ENCODE peak calls at places on chromosomes 7 and 10, in four cellular contexts. Y is PC-3, K is adrenal gland, I is breast epithelium. A is an unnamed sample.

GRCh38 chr7:92955081-92955480 is 118.7 kb upstream of the CDK6 start:
- DNase-seq in K (no peak), I (no peak), Y (peak; percentile 4), A (no peak)

GRCh38 chr10:50637003-50637579 is 13.3 kb upstream of the SGMS1 start:
- DNase-seq in K (no peak), Y (no peak), I (no peak), A (no peak)

GRCh38 chr7:50335795-50336754 is 31.6 kb downstream of the IKZF1 start:
- DNase-seq in K (no peak), Y (no peak), I (no peak), A (peak; percentile 63)

GRCh38 chr10:24209421-24209770 is 458 bp downstream of the KIAA1217 start:
- DNase-seq in Y (peak; percentile 72), K (peak; percentile 38), I (no peak), A (no peak)

GRCh38 chr7:142883145-142883544 is 2.4 kb downstream of the TRPV6 start:
- DNase-seq in I (no peak), Y (no peak), K (no peak), A (no peak)

GRCh38 chr7:42685911-42686310 is 226.0 kb downstream of the C7orf25 start:
- DNase-seq in Y (no peak), K (no peak), I (no peak), A (no peak)

GRCh38 chr7:36943591-36944430 is 219.5 kb upstream of the AOAH start:
- DNase-seq in K (no peak), I (no peak), Y (no peak), A (no peak)

GRCh38 chr7:106518986-106519385 is 142.0 kb downstream of the CCDC71L start:
- DNase-seq in K (no peak), Y (no peak), I (no peak), A (no peak)

GRCh38 chr7:6106140-6106904 is 75.1 kb downstream of the ANKRD61 start:
- DNase-seq in I (no peak), K (no peak), Y (peak; percentile 33), A (no peak)

GRCh38 chr7:101938115-101938514 is 120.7 kb downstream of the CUX1 start:
- DNase-seq in I (no peak), Y (no peak), K (no peak), A (no peak)

GRCh38 chr7:99379043-99379577 is 4.6 kb downstream of the ARPC1B start:
- DNase-seq in I (no peak), Y (peak; percentile 15), K (peak; percentile 68), A (no peak)

GRCh38 chr7:142657376-142657775 is 91.9 kb upstream of the PRSS1 start:
- DNase-seq in Y (no peak), I (no peak), K (no peak), A (no peak)

GRCh38 chr7:78226059-78226658 is 427.6 kb downstream of the PHTF2 start:
- DNase-seq in Y (peak; percentile 32), I (no peak), K (peak; percentile 28), A (peak; percentile 88)

GRCh38 chr7:34191766-34192550 is 286.6 kb downstream of the BMPER start:
- DNase-seq in Y (no peak), K (no peak), I (no peak), A (no peak)

GRCh38 chr7:42186181-42186580 is 50.8 kb downstream of the GLI3 start:
- DNase-seq in I (no peak), Y (peak; percentile 14), K (no peak), A (no peak)

GRCh38 chr10:1374901-1375804 is 319.0 kb downstream of the WDR37 start:
- DNase-seq in Y (no peak), I (no peak), K (no peak), A (no peak)

GRCh38 chr10:16686081-16686902 is 130.9 kb downstream of the RSU1 start:
- DNase-seq in Y (no peak), K (no peak), I (no peak), A (no peak)

GRCh38 chr10:93123766-93124165 is 50.1 kb downstream of the CYP26A1 start:
- DNase-seq in I (no peak), K (no peak), Y (no peak), A (no peak)

GRCh38 chr10:29734980-29735627 is 100.3 kb upstream of the SVIL start:
- DNase-seq in I (peak; percentile 64), K (peak; percentile 64), Y (peak; percentile 30), A (peak; percentile 55)

GRCh38 chr7:156932006-156932405 is 17.5 kb upstream of the NOM1 start:
- DNase-seq in I (no peak), K (no peak), Y (peak; percentile 62), A (no peak)

GRCh38 chr7:6616854-6617643 is 1.6 kb downstream of the ZNF853 start:
- DNase-seq in I (no peak), K (no peak), Y (no peak), A (no peak)

GRCh38 chr7:16070806-16071205 is 350.5 kb downstream of the CRPPA start:
- DNase-seq in K (no peak), I (no peak), Y (no peak), A (no peak)

DNA sequence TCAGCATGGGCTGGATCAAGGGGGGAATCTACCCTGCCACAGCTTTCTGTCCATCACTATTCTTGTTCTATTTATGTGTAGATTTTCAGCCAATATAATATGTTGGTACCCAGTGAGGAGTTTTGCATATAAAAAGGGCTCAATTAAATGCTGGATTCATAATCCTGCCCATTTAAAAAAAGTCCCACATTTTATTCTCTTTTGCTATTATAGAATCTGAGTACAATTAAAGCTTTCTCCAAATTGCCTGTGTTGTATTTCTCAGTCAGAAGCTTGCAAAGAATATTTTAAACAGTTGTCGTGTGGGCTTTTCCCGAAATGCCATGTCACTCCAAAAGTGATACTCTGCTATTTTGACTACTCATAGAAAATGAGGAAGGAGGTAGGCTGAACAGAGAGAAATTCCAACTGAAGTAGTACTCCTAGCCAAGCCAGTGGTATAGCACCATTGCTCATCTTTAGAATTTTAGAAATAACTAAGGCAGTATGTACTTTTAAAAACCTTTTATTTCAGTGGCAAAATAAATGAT is 108.3 kb upstream of the HDAC9 start:
- DNase-seq in I (no peak), K (no peak), Y (no peak), A (no peak)
- H3K4me1 ChIP-seq in I (no peaks in the 10 kb centered on the region), K (peaks cover 20% of the 10 kb centered on the region), Y (peaks cover 17% of the 10 kb centered on the region), A (peaks cover 5% of the 10 kb centered on the region)

GRCh38 chr7:151166629-151167196 is 781 bp downstream of the GBX1 start:
- DNase-seq in K (no peak), Y (no peak), I (no peak), A (no peak)
- H3K4me3 ChIP-seq in K (no peak overlapping the region), Y (peak overlapping the region; percentile 64), I (peak overlapping the region; percentile 37), A (no peak overlapping the region)

GRCh38 chr10:132515811-132516726 is 21.5 kb upstream of the INPP5A start:
- DNase-seq in I (no peak), Y (no peak), K (peak; percentile 12), A (no peak)
- H3K4me1 ChIP-seq in I (peaks cover 28% of the 10 kb centered on the region), Y (peaks cover 30% of the 10 kb centered on the region), K (peaks cover 50% of the 10 kb centered on the region), A (peaks cover 12% of the 10 kb centered on the region)

GRCh38 chr10:44959243-44960097 is at the start of gene RASSF4:
- DNase-seq in I (peak; percentile 92), Y (peak; percentile 91), K (peak; percentile 92), A (peak; percentile 93)

GRCh38 chr10:44961231-44961571 is 1.6 kb downstream of the RASSF4 start:
- DNase-seq in Y (no peak), I (no peak), K (no peak), A (no peak)

GRCh38 chr10:44961931-44962750 is 2.5 kb downstream of the RASSF4 start:
- DNase-seq in Y (no peak), K (no peak), I (no peak), A (no peak)

GRCh38 chr10:44960098-44960480 is 487 bp downstream of the RASSF4 start:
- DNase-seq in I (no peak), Y (no peak), K (no peak), A (no peak)

DNA sequence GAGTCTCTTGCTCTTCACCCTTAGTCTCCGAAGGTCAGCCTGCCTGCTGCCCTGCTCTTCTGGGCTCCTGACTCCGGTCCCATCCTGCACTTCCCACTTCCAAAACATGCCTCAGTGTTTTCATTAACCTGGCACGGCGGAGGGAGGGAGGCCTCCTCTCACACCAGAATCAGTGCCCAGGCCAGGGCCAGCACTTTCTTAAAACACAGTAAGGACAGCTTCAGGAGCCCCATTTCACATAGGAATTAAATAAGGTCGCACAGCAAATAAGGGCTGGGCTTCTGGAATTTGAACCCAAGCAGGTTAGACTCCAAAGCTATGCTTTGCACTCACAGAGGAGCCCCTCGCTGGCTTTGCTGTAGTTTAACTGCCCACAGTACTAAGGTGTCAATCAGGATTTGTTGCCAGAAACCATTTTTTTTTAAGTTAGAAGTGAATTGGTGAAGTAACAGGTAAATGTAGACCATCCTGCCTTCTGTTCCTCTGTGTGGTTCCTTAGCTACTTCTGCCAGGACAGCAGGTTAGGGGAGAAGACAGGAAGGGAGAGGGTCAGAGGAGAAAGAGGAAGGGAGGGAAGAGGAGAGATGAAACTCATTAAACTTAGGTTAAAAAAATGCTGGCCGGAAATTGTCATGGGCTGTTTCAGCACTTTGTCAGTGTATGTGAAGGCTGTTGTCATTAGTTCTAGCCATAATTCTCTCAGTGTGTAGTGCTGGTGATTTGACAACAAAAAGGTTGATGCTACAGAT is 1.1 kb downstream of the RASSF4 start:
- DNase-seq in K (no peak), I (no peak), Y (no peak), A (no peak)
- H3K4me3 ChIP-seq in K (no peak overlapping the region), I (peak overlapping the region; percentile 68), Y (peak overlapping the region; percentile 80), A (no peak overlapping the region)

GRCh38 chr10:115951242-115951641 is 321.8 kb downstream of the GFRA1 start:
- DNase-seq in Y (no peak), I (no peak), K (no peak), A (no peak)
- H3K4me1 ChIP-seq in Y (no peaks in the 10 kb centered on the region), I (no peaks in the 10 kb centered on the region), K (peaks cover 11% of the 10 kb centered on the region), A (no peaks in the 10 kb centered on the region)

A was measured in BE2C.